ENCODE peak calls at places on chromosomes 2 and 18, in four cellular contexts. O is K562, W is GM12891, C is GM12878. L is an unnamed sample.

GRCh38 chr2:202018950-202019349 is 14.7 kb upstream of the FZD7 start:
- DNase-seq in C (no peak), O (no peak), W (no peak), L (no peak)

GRCh38 chr2:58834404-58834803 is 593.3 kb upstream of the FANCL start:
- DNase-seq in C (no peak), W (peak), O (peak), L (no peak)

GRCh38 chr2:29528891-29529520 is 392.4 kb downstream of the ALK start:
- DNase-seq in C (no peak), O (no peak), W (no peak), L (no peak)

GRCh38 chr2:208937521-208937920 is 486.3 kb upstream of the MAP2 start:
- DNase-seq in W (no peak), O (no peak), C (no peak), L (no peak)

GRCh38 chr2:237705225-237705524 is 77.8 kb downstream of the LRRFIP1 start:
- DNase-seq in W (no peak), C (no peak), O (no peak), L (no peak)

GRCh38 chr18:77032121-77032758 is 100.3 kb downstream of the MBP start:
- DNase-seq in W (no peak), O (no peak), C (no peak), L (no peak)

GRCh38 chr2:101119431-101119830 is 31.8 kb downstream of the TBC1D8 start:
- DNase-seq in W (no peak), O (no peak), C (no peak), L (no peak)

GRCh38 chr2:176537932-176538331 is 268.7 kb downstream of the MTX2 start:
- DNase-seq in O (no peak), C (no peak), W (no peak), L (no peak)

GRCh38 chr2:163701399-163702195 is 34.2 kb downstream of the FIGN start:
- DNase-seq in W (no peak), O (no peak), C (no peak), L (no peak)

GRCh38 chr2:127407091-127407490 is 11.1 kb upstream of the PROC start:
- DNase-seq in O (no peak), W (no peak), C (no peak), L (no peak)

GRCh38 chr2:187553908-187554703 is at the start of gene TFPI:
- DNase-seq in C (no peak), W (no peak), O (peak), L (no peak)

GRCh38 chr2:68363731-68364130 is 1.4 kb upstream of the PLEK start:
- DNase-seq in O (no peak), W (no peak), C (no peak), L (no peak)

GRCh38 chr2:68366083-68366560 is 1.0 kb downstream of the PLEK start:
- DNase-seq in C (no peak), O (no peak), W (no peak), L (no peak)

GRCh38 chr2:68362749-68363148 is 2.3 kb upstream of the PLEK start:
- DNase-seq in O (no peak), W (no peak), C (no peak), L (no peak)

GRCh38 chr2:68367918-68368656 is 3.0 kb downstream of the PLEK start:
- DNase-seq in W (no peak), O (no peak), C (no peak), L (no peak)

DNA sequence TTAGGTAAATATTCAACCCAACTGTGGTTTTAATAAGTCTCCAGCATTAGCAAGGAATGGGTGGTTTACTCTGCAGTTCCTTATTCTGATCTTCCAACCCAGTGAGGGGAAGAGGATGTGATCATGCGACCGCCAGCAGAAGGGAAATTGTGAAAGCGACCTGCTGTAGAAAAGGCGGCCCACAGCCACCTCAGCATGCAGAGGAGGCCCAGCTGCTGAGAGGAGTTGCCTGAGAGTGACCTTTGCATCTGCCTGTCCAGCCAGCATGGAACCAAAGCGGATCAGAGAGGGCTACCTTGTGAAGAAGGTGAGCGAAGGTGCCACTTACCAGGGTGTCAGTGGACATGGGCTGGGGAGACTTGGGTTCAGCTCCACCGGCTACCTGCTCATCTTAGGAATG is at the start of gene PLEK:
- DNase-seq in W (no peak), O (no peak), C (no peak), L (no peak)
- TF ChIP-seq TAF1 in W (peak), O (no peak), C (peak), L (peak)

GRCh38 chr2:99819766-99820165 is 322.6 kb downstream of the AFF3 start:
- DNase-seq in W (no peak), C (no peak), O (no peak), L (no peak)
- TF ChIP-seq POLR2A in W (no peak), C (no peak), O (no peak), L (no peak)

DNA sequence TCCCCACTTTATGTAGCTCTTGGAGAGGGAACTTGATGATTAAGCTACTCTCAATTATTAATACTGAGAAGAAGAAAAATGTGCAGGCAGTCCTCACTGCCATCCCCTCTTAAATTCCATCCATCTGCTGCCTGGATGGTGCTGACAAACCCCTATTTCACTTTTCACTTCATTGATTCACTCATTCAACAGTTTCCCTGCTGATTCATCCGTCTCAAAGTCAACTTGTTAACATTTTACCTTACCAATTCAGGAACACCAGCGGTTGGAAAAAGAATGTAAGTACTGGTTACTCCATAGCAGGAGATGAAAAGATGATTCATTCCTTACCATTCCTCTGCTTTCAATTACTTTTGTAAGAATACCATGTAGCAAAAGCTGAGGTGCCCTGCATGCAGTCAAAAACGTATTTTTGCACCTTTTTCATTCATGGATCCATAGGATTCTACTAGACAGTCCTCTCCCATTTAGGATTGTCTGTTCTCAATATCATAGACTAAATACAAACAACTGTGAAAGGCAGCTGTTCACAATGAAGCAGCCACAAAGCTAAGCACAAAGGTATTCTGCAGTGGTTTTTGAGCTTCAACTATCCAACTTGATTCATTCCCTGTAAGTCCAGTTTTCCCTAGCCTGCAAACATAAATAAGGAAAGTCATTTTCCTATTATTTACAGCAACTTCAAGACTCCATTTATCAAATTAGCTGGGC is 262.0 kb downstream of the MREG start:
- DNase-seq in C (no peak), W (no peak), O (no peak), L (no peak)
- TF ChIP-seq POLR2AphosphoS5 in C (no peak), W (no peak), O (no peak), L (no peak)

DNA sequence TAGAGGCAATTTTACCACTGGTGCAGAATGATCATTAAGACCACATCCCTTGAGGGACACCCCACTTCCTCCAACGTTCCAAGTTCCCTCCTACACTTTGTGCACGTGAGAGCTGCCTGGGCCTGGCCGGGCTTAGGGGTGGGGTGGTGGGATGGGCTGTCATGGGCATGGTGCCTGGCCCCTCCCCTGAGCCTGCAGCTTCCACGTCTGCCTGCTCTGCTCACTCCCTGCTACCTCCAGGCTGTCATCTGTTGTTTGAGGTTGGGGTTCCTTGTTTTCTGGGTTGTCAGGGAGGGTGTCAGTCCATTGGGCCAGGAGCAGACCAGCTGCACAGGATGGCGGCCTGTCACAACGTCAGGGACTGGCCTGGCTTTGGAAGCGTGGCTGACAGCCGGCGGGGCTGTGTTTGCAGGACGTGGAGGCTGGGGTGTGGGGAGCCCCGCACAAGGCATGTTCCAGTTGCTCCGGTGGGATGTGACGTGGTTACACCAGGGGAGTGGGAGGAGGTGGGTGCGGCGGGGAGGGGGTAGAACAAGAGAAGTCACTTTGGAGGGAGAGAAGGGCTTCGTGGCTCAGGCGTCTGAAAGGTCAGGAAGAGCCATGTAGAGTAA is 72.3 kb downstream of the RTP5 start:
- DNase-seq in C (no peak), O (no peak), W (no peak), L (no peak)
- TF ChIP-seq TAF1 in C (no peak), O (no peak), W (no peak), L (no peak)

GRCh38 chr2:85354286-85355072 is at the start of the genes ELMOD3 and RETSAT:
- DNase-seq in W (peak), O (peak), C (peak), L (peak)
- TF ChIP-seq POLR2A in W (peak), O (peak), C (peak), L (peak)

DNA sequence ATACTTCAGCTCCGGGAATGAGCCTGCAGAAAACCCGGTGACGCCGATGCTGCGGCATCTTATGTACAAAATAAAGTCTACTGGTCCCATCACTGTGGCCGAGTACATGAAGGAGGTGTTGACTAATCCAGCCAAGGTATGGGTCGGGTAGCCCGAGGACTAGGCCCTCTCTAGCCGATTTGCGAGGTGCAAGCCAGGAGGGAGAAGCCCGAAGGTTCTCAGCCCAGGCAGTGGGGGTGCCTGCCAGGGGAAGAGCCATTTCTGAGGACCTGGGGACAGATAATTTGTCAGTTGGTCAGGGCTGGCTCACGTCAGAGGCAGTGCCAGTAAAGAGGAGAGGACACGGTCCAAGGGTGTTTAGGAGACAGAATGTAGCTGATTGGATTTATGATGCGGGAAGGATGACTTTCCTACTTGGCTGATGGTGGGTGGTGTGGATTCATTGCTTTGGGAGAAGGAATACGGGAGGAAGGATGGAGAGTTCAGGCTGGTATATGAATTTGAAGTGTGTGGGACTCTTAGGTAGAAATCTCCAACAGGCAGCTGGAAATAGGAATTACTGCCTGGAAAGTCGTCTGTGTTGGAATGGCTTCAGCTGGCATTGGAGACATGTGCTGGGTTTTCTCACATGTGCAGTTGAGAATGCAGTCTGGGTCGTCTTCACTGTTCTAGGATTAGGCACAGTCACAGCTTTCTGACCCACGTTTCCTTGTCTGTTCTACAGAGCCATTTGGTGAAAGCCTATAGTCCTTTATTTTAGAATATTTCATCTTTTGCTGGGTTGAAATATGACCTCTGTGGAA is 874 bp downstream of the NDUFAF7 start:
- DNase-seq in W (no peak), O (peak), C (no peak), L (peak)
- TF ChIP-seq POLR2AphosphoS5 in W (no peak), O (no peak), C (no peak), L (no peak)

GRCh38 chr18:61891271-61891670 is 1.5 kb downstream of the RNF152 start:
- DNase-seq in O (no peak), W (no peak), C (no peak), L (no peak)
- TF ChIP-seq TAF1 in O (no peak), W (no peak), C (no peak), L (no peak)

DNA sequence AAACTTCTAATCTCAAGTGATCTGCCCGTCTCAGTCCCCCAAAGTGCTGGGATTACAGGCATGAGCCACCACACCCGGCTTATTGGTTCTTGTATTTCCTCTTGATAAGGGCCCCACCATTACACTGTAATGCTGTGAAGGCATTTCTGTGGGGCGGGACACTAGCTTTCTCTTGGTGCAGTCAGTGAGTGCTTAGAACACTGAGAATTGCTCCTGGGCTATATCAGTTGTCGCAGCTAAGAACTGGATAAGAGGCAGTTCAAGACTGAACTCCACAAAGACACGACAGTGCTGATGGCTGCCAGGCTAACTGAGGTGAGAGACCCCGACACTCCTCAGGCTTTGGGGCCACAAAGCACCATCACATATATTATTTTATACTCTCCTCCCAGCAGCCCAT is 2.1 kb downstream of the KHK start:
- DNase-seq in C (no peak), W (no peak), O (no peak), L (no peak)
- TF ChIP-seq POLR2A in C (no peak), W (no peak), O (no peak), L (no peak)